ENCODE peak calls at places on chromosomes 12 and 14, in eight cellular contexts. One of them, this sample, is unnamed.

GRCh38 chr12:122841544-122842321 is 6.5 kb downstream of the HIP1R start:
- DNase-seq in mucosa of descending colon: no peak
- DNase-seq in Peyer's patch: peak; percentile 41
- DNase-seq in hepatocyte: peak; percentile 26
- DNase-seq in lung: no peak
- DNase-seq in transverse colon: no peak
- DNase-seq in tibial artery: no peak
- DNase-seq in MG63: peak; percentile 62
- DNase-seq in this sample: no peak

GRCh38 chr12:17358850-17359249 is 731.1 kb downstream of the RERGL start:
- DNase-seq in mucosa of descending colon: no peak
- DNase-seq in Peyer's patch: no peak
- DNase-seq in hepatocyte: no peak
- DNase-seq in lung: no peak
- DNase-seq in transverse colon: no peak
- DNase-seq in tibial artery: no peak
- DNase-seq in MG63: no peak
- DNase-seq in this sample: no peak

GRCh38 chr12:123761841-123762714 is at the start of gene DNAH10:
- DNase-seq in mucosa of descending colon: peak; percentile 38
- DNase-seq in Peyer's patch: peak; percentile 65
- DNase-seq in hepatocyte: peak; percentile 72
- DNase-seq in lung: peak; percentile 34
- DNase-seq in transverse colon: peak; percentile 30
- DNase-seq in tibial artery: no peak
- DNase-seq in MG63: no peak
- DNase-seq in this sample: no peak

GRCh38 chr12:106987846-106988245 is 900 bp upstream of the MTERF2 start:
- DNase-seq in mucosa of descending colon: no peak
- DNase-seq in Peyer's patch: no peak
- DNase-seq in hepatocyte: peak; percentile 22
- DNase-seq in lung: no peak
- DNase-seq in transverse colon: no peak
- DNase-seq in tibial artery: no peak
- DNase-seq in MG63: no peak
- DNase-seq in this sample: no peak

GRCh38 chr12:55827806-55828205 is 1.6 kb downstream of the DNAJC14 start:
- DNase-seq in mucosa of descending colon: no peak
- DNase-seq in Peyer's patch: no peak
- DNase-seq in hepatocyte: no peak
- DNase-seq in lung: no peak
- DNase-seq in transverse colon: no peak
- DNase-seq in tibial artery: no peak
- DNase-seq in MG63: no peak
- DNase-seq in this sample: peak; percentile 72

GRCh38 chr14:65975865-65976264 is 510.3 kb upstream of the CCDC196 start:
- DNase-seq in mucosa of descending colon: no peak
- DNase-seq in Peyer's patch: no peak
- DNase-seq in hepatocyte: no peak
- DNase-seq in lung: no peak
- DNase-seq in transverse colon: no peak
- DNase-seq in tibial artery: no peak
- DNase-seq in MG63: no peak
- DNase-seq in this sample: no peak

GRCh38 chr12:130522244-130522834 is 184.7 kb downstream of the PIWIL1 start:
- DNase-seq in mucosa of descending colon: no peak
- DNase-seq in Peyer's patch: no peak
- DNase-seq in hepatocyte: no peak
- DNase-seq in lung: no peak
- DNase-seq in transverse colon: no peak
- DNase-seq in tibial artery: no peak
- DNase-seq in MG63: no peak
- DNase-seq in this sample: no peak

GRCh38 chr12:121110211-121110940 is 22.3 kb upstream of the P2RX7 start:
- DNase-seq in mucosa of descending colon: peak; percentile 81
- DNase-seq in Peyer's patch: no peak
- DNase-seq in hepatocyte: peak; percentile 80
- DNase-seq in lung: peak; percentile 54
- DNase-seq in transverse colon: peak; percentile 77
- DNase-seq in tibial artery: peak; percentile 41
- DNase-seq in MG63: peak; percentile 38
- DNase-seq in this sample: no peak

GRCh38 chr14:45373877-45374276 is 120.9 kb upstream of the MIS18BP1 start:
- DNase-seq in mucosa of descending colon: no peak
- DNase-seq in Peyer's patch: no peak
- DNase-seq in hepatocyte: no peak
- DNase-seq in lung: no peak
- DNase-seq in transverse colon: no peak
- DNase-seq in tibial artery: no peak
- DNase-seq in MG63: no peak
- DNase-seq in this sample: no peak

GRCh38 chr14:45381091-45381490 is 128.1 kb upstream of the MIS18BP1 start:
- DNase-seq in mucosa of descending colon: no peak
- DNase-seq in Peyer's patch: no peak
- DNase-seq in hepatocyte: no peak
- DNase-seq in lung: no peak
- DNase-seq in transverse colon: no peak
- DNase-seq in tibial artery: no peak
- DNase-seq in MG63: no peak
- DNase-seq in this sample: no peak

DNA sequence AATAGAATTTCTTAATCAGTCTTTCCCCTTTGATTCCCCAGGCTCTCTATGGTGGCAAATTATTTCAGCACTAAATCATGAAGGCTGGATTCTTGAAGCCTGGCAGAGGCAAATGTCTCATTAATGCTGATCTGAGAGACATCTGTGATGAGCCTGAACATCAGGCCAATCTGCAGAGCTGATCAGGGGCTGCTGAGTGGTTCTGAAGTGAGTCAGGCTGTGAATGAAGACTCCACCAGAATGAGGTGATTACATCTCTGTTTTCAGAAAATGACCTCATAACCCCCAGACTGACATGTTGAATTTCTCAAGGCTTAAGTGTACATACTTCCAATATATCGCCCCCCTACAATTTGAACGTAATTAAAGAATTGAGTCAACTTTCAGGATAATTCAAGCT is 124.2 kb upstream of the MIS18BP1 start:
- DNase-seq in mucosa of descending colon: no peak
- DNase-seq in Peyer's patch: no peak
- DNase-seq in hepatocyte: no peak
- DNase-seq in lung: no peak
- DNase-seq in transverse colon: no peak
- DNase-seq in tibial artery: no peak
- DNase-seq in MG63: no peak
- DNase-seq in this sample: no peak
- H3K36me3 ChIP-seq in mucosa of descending colon: no peaks in the 10 kb centered on the region
- H3K36me3 ChIP-seq in Peyer's patch: no peaks in the 10 kb centered on the region
- H3K36me3 ChIP-seq in hepatocyte: no peaks in the 10 kb centered on the region
- H3K36me3 ChIP-seq in lung: no peaks in the 10 kb centered on the region
- H3K36me3 ChIP-seq in transverse colon: no peaks in the 10 kb centered on the region
- H3K36me3 ChIP-seq in tibial artery: no peaks in the 10 kb centered on the region
- H3K36me3 ChIP-seq in MG63: no peaks in the 10 kb centered on the region
- H3K36me3 ChIP-seq in this sample: no peaks in the 10 kb centered on the region

GRCh38 chr14:104702673-104703072 is 13.3 kb downstream of the INF2 start:
- DNase-seq in mucosa of descending colon: no peak
- DNase-seq in Peyer's patch: no peak
- DNase-seq in hepatocyte: no peak
- DNase-seq in lung: no peak
- DNase-seq in transverse colon: no peak
- DNase-seq in tibial artery: no peak
- DNase-seq in MG63: no peak
- DNase-seq in this sample: no peak
- H3K36me3 ChIP-seq in mucosa of descending colon: no peaks in the 10 kb centered on the region
- H3K36me3 ChIP-seq in Peyer's patch: no peaks in the 10 kb centered on the region
- H3K36me3 ChIP-seq in hepatocyte: no peaks in the 10 kb centered on the region
- H3K36me3 ChIP-seq in lung: peaks cover 49% of the 10 kb centered on the region
- H3K36me3 ChIP-seq in transverse colon: peaks cover 4% of the 10 kb centered on the region
- H3K36me3 ChIP-seq in tibial artery: peaks cover 63% of the 10 kb centered on the region
- H3K36me3 ChIP-seq in MG63: no peaks in the 10 kb centered on the region
- H3K36me3 ChIP-seq in this sample: peaks cover 60% of the 10 kb centered on the region

GRCh38 chr12:124952801-124953200 is 36.1 kb downstream of the DHX37 start:
- DNase-seq in mucosa of descending colon: no peak
- DNase-seq in Peyer's patch: no peak
- DNase-seq in hepatocyte: no peak
- DNase-seq in lung: no peak
- DNase-seq in transverse colon: no peak
- DNase-seq in tibial artery: no peak
- DNase-seq in MG63: no peak
- DNase-seq in this sample: no peak

GRCh38 chr12:124952295-124952694 is 36.6 kb downstream of the DHX37 start:
- DNase-seq in mucosa of descending colon: no peak
- DNase-seq in Peyer's patch: no peak
- DNase-seq in hepatocyte: no peak
- DNase-seq in lung: no peak
- DNase-seq in transverse colon: no peak
- DNase-seq in tibial artery: no peak
- DNase-seq in MG63: no peak
- DNase-seq in this sample: no peak

GRCh38 chr12:124953689-124954405 is 35.1 kb downstream of the DHX37 start:
- DNase-seq in mucosa of descending colon: no peak
- DNase-seq in Peyer's patch: no peak
- DNase-seq in hepatocyte: no peak
- DNase-seq in lung: no peak
- DNase-seq in transverse colon: no peak
- DNase-seq in tibial artery: no peak
- DNase-seq in MG63: no peak
- DNase-seq in this sample: no peak

GRCh38 chr12:124956571-124956970 is 32.4 kb downstream of the DHX37 start:
- DNase-seq in mucosa of descending colon: no peak
- DNase-seq in Peyer's patch: no peak
- DNase-seq in hepatocyte: no peak
- DNase-seq in lung: no peak
- DNase-seq in transverse colon: no peak
- DNase-seq in tibial artery: no peak
- DNase-seq in MG63: no peak
- DNase-seq in this sample: no peak

GRCh38 chr12:124954771-124955170 is 34.2 kb downstream of the DHX37 start:
- DNase-seq in mucosa of descending colon: no peak
- DNase-seq in Peyer's patch: no peak
- DNase-seq in hepatocyte: no peak
- DNase-seq in lung: no peak
- DNase-seq in transverse colon: no peak
- DNase-seq in tibial artery: no peak
- DNase-seq in MG63: no peak
- DNase-seq in this sample: no peak
- H3K36me3 ChIP-seq in mucosa of descending colon: no peaks in the 10 kb centered on the region
- H3K36me3 ChIP-seq in Peyer's patch: no peaks in the 10 kb centered on the region
- H3K36me3 ChIP-seq in hepatocyte: no peaks in the 10 kb centered on the region
- H3K36me3 ChIP-seq in lung: peaks cover 47% of the 10 kb centered on the region
- H3K36me3 ChIP-seq in transverse colon: peaks cover 9% of the 10 kb centered on the region
- H3K36me3 ChIP-seq in tibial artery: peaks cover 100% of the 10 kb centered on the region
- H3K36me3 ChIP-seq in MG63: peaks cover 36% of the 10 kb centered on the region
- H3K36me3 ChIP-seq in this sample: peaks cover 96% of the 10 kb centered on the region

DNA sequence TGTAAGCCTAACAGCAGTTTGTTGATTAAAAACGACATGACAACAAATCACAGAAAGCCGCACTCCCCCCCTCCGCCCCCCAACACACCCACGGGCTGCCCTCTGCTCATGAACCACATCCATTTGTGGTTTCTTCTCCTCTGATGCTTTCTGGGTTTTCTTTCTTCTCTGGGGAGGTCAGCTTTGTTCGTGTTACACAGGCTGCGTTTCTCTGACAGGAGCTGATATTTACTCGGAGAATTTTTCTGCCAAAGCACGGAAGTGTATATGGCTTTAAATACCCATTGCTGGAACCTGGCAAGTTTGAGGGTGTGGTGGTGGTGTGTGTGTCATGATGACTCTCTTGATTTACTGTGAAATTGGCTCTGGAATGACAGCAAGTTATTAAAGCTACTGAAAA is 883.7 kb upstream of the TMEM132C start:
- DNase-seq in mucosa of descending colon: no peak
- DNase-seq in Peyer's patch: no peak
- DNase-seq in hepatocyte: no peak
- DNase-seq in lung: no peak
- DNase-seq in transverse colon: no peak
- DNase-seq in tibial artery: no peak
- DNase-seq in MG63: peak; percentile 80
- DNase-seq in this sample: no peak
- H3K36me3 ChIP-seq in mucosa of descending colon: no peaks in the 10 kb centered on the region
- H3K36me3 ChIP-seq in Peyer's patch: no peaks in the 10 kb centered on the region
- H3K36me3 ChIP-seq in hepatocyte: no peaks in the 10 kb centered on the region
- H3K36me3 ChIP-seq in lung: no peaks in the 10 kb centered on the region
- H3K36me3 ChIP-seq in transverse colon: no peaks in the 10 kb centered on the region
- H3K36me3 ChIP-seq in tibial artery: no peaks in the 10 kb centered on the region
- H3K36me3 ChIP-seq in MG63: no peaks in the 10 kb centered on the region
- H3K36me3 ChIP-seq in this sample: no peaks in the 10 kb centered on the region

GRCh38 chr12:6237830-6238229 is 37.6 kb downstream of the CD9 start:
- DNase-seq in mucosa of descending colon: no peak
- DNase-seq in Peyer's patch: no peak
- DNase-seq in hepatocyte: no peak
- DNase-seq in lung: no peak
- DNase-seq in transverse colon: no peak
- DNase-seq in tibial artery: no peak
- DNase-seq in MG63: no peak
- DNase-seq in this sample: no peak
- H3K36me3 ChIP-seq in mucosa of descending colon: no peaks in the 10 kb centered on the region
- H3K36me3 ChIP-seq in Peyer's patch: no peaks in the 10 kb centered on the region
- H3K36me3 ChIP-seq in hepatocyte: no peaks in the 10 kb centered on the region
- H3K36me3 ChIP-seq in lung: peaks cover 38% of the 10 kb centered on the region
- H3K36me3 ChIP-seq in transverse colon: peaks cover 44% of the 10 kb centered on the region
- H3K36me3 ChIP-seq in tibial artery: peaks cover 72% of the 10 kb centered on the region
- H3K36me3 ChIP-seq in MG63: peaks cover 41% of the 10 kb centered on the region
- H3K36me3 ChIP-seq in this sample: peaks cover 55% of the 10 kb centered on the region

DNA sequence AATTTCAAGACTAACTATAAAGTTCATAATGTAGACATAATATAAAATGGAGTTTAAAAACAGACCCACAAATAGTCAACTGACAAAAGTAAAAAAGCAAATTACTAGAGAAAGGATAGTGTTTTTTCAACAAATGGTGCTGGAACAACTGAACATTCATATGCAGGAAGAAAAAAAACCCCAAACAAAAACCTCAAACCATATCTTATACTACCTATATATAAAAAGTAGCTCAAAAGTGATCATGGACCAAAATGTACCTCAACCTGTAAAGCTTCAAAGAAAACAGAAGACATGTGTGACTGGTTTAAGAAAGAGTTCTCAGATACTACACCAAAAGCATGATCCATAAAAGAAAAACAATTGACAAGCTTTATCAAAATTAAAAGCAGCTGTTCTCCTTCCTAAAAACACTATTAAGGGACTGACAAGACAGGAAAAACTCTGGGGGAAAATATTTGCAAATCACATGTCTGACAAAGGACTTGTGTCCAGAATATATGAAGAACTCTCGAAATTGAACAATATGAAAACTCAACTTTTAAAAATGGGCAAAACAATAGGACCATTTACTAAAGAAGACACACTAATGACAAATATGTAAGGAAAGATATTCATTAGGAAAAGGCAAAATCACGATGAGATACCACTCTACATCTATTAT is 22.7 kb upstream of the ARID4A start:
- DNase-seq in mucosa of descending colon: no peak
- DNase-seq in Peyer's patch: no peak
- DNase-seq in hepatocyte: no peak
- DNase-seq in lung: no peak
- DNase-seq in transverse colon: no peak
- DNase-seq in tibial artery: no peak
- DNase-seq in MG63: no peak
- DNase-seq in this sample: no peak
- H3K36me3 ChIP-seq in mucosa of descending colon: no peaks in the 10 kb centered on the region
- H3K36me3 ChIP-seq in Peyer's patch: no peaks in the 10 kb centered on the region
- H3K36me3 ChIP-seq in hepatocyte: no peaks in the 10 kb centered on the region
- H3K36me3 ChIP-seq in lung: peaks cover 19% of the 10 kb centered on the region
- H3K36me3 ChIP-seq in transverse colon: peaks cover 31% of the 10 kb centered on the region
- H3K36me3 ChIP-seq in tibial artery: peaks cover 61% of the 10 kb centered on the region
- H3K36me3 ChIP-seq in MG63: peaks cover 29% of the 10 kb centered on the region
- H3K36me3 ChIP-seq in this sample: peaks cover 56% of the 10 kb centered on the region

This sample was measured in suprapubic skin.